ENCODE peak calls at places on chromosomes 12 and 14, in six cellular contexts. L is stimulated activated CD8-positive, alpha-beta memory T cell treated with anti-CD3 and anti-CD28 coated beads, Interleukin-15, amount 100 ng/mL, for 24 hours; N is Calu3; E is Caki2; I is left lung; S is GM04504. Z is an unnamed sample.

GRCh38 chr12:48903982-48904411 is 21.3 kb downstream of the FKBP11 start:
- DNase-seq in L (peak; percentile 60), N (peak; percentile 78), E (peak; percentile 49), I (peak; percentile 60), S (no peak), Z (no peak)

GRCh38 chr12:6573001-6573400 is 4.9 kb upstream of the NOP2 start:
- DNase-seq in L (no peak), N (no peak), E (no peak), I (no peak), S (no peak), Z (no peak)

GRCh38 chr12:71838661-71839060 is 898 bp upstream of the TBC1D15 start:
- DNase-seq in L (no peak), N (peak; percentile 43), E (peak; percentile 33), I (no peak), S (no peak), Z (no peak)

GRCh38 chr14:24481622-24482324 is 26.3 kb downstream of the CMA1 start:
- DNase-seq in L (no peak), N (peak; percentile 68), E (peak; percentile 3), I (peak; percentile 46), S (no peak), Z (no peak)

GRCh38 chr12:5309654-5310053 is 122.3 kb upstream of the NTF3 start:
- DNase-seq in L (no peak), N (no peak), E (peak; percentile 82), I (no peak), S (no peak), Z (peak; percentile 56)

GRCh38 chr14:34723867-34724266 is 9.5 kb upstream of the CFL2 start:
- DNase-seq in L (no peak), N (no peak), E (no peak), I (no peak), S (no peak), Z (no peak)

GRCh38 chr14:100065942-100066574 is 836 bp downstream of the EVL start:
- DNase-seq in L (no peak), N (no peak), E (no peak), I (peak; percentile 47), S (no peak), Z (no peak)

GRCh38 chr12:2052861-2053674 is at the start of gene CACNA1C:
- DNase-seq in L (no peak), N (peak; percentile 15), E (peak; percentile 61), I (peak; percentile 49), S (peak; percentile 46), Z (no peak)

GRCh38 chr12:124463341-124463861 is 104.0 kb downstream of the NCOR2 start:
- DNase-seq in L (no peak), N (no peak), E (no peak), I (no peak), S (no peak), Z (no peak)

GRCh38 chr14:63249112-63249511 is 44.9 kb downstream of the RHOJ start:
- DNase-seq in L (no peak), N (no peak), E (no peak), I (no peak), S (no peak), Z (no peak)

GRCh38 chr12:71958457-71958856 is 19.8 kb downstream of the TPH2 start:
- DNase-seq in L (no peak), N (no peak), E (no peak), I (no peak), S (no peak), Z (no peak)

GRCh38 chr12:19654630-19655384 is 215.5 kb downstream of the AEBP2 start:
- DNase-seq in L (no peak), N (no peak), E (no peak), I (no peak), S (peak; percentile 10), Z (no peak)

GRCh38 chr14:33943081-33943480 is 7.8 kb downstream of the EGLN3 start:
- DNase-seq in L (no peak), N (peak; percentile 43), E (peak; percentile 63), I (no peak), S (no peak), Z (peak; percentile 7)

GRCh38 chr14:21039059-21039422 is 3.1 kb upstream of the RNASE7 start:
- DNase-seq in L (no peak), N (no peak), E (no peak), I (peak; percentile 74), S (peak; percentile 24), Z (no peak)

GRCh38 chr12:120700863-120701262 is 9.4 kb upstream of the UNC119B start:
- DNase-seq in L (no peak), N (no peak), E (no peak), I (no peak), S (no peak), Z (no peak)

GRCh38 chr12:19689226-19689625 is 249.9 kb downstream of the AEBP2 start:
- DNase-seq in L (no peak), N (no peak), E (no peak), I (no peak), S (no peak), Z (no peak)

GRCh38 chr12:5927732-5928516 is 17.1 kb downstream of the ANO2 start:
- DNase-seq in L (no peak), N (no peak), E (no peak), I (no peak), S (no peak), Z (no peak)

GRCh38 chr12:15049456-15050153 is 76.8 kb downstream of the PDE6H start:
- DNase-seq in L (no peak), N (no peak), E (no peak), I (no peak), S (no peak), Z (no peak)

GRCh38 chr12:29309320-29309902 is 71.6 kb downstream of the ERGIC2 start:
- DNase-seq in L (no peak), N (no peak), E (no peak), I (no peak), S (no peak), Z (peak; percentile 8)

GRCh38 chr14:51298895-51299294 is 58.8 kb downstream of the TMX1 start:
- DNase-seq in L (no peak), N (no peak), E (no peak), I (no peak), S (no peak), Z (peak; percentile 5)

GRCh38 chr14:42027271-42027670 is 420.6 kb downstream of the LRFN5 start:
- DNase-seq in L (no peak), N (no peak), E (no peak), I (no peak), S (no peak), Z (no peak)

GRCh38 chr12:51415931-51416330 is 8.7 kb upstream of the SLC4A8 start:
- DNase-seq in L (no peak), N (no peak), E (no peak), I (no peak), S (no peak), Z (no peak)

GRCh38 chr14:91398707-91399106 is 18.9 kb downstream of the CCDC88C start:
- DNase-seq in L (no peak), N (no peak), E (no peak), I (no peak), S (no peak), Z (no peak)

GRCh38 chr14:75341639-75342038 is 63.0 kb downstream of the FOS start:
- DNase-seq in L (no peak), N (no peak), E (no peak), I (no peak), S (no peak), Z (no peak)

GRCh38 chr12:124032265-124032886 is 59.4 kb downstream of the ZNF664 start:
- DNase-seq in L (no peak), N (peak; percentile 73), E (peak; percentile 33), I (no peak), S (no peak), Z (peak; percentile 23)